ENCODE peak calls at places on chromosomes 6 and 20, in seven cellular contexts. H is HT1080, S is M059J, Y is osteocyte, V is neural crest cell, D is fibroblast of the conjunctiva, C is EL. Z is an unnamed sample.

GRCh38 chr20:63068711-63069367 is 62.1 kb upstream of the BHLHE23 start:
- DNase-seq in Y (no peak), V (no peak), S (no peak), C (no peak), D (no peak), H (no peak), Z (no peak)

GRCh38 chr6:65189344-65189743 is 517.7 kb downstream of the EYS start:
- DNase-seq in D (no peak), C (no peak), S (no peak), H (no peak), Y (no peak), V (no peak), Z (no peak)

GRCh38 chr6:11062715-11063114 is 18.6 kb upstream of the ELOVL2 start:
- DNase-seq in Y (no peak), C (no peak), H (no peak), D (no peak), V (no peak), S (no peak), Z (no peak)

GRCh38 chr20:14055127-14055742 is 59.9 kb downstream of the MACROD2 start:
- DNase-seq in S (peak), D (peak), Y (no peak), H (peak), C (peak), V (peak), Z (peak)

GRCh38 chr6:151961809-151962208 is 154.3 kb downstream of the ESR1 start:
- DNase-seq in Y (no peak), D (no peak), S (peak), C (no peak), H (peak), V (no peak), Z (no peak)

GRCh38 chr20:45545754-45546453 is 1.3 kb downstream of the EPPIN start:
- DNase-seq in C (peak), V (no peak), Y (no peak), H (peak), D (peak), S (peak), Z (peak)

GRCh38 chr6:4861564-4861963 is 85.4 kb downstream of the CDYL start:
- DNase-seq in H (no peak), Y (no peak), D (no peak), V (no peak), C (no peak), S (no peak), Z (no peak)

GRCh38 chr6:143802833-143803565 is 40.1 kb upstream of the LTV1 start:
- DNase-seq in V (no peak), C (no peak), H (peak), D (no peak), Y (no peak), S (no peak), Z (no peak)

GRCh38 chr6:56040271-56040670 is 164.9 kb upstream of the BMP5 start:
- DNase-seq in D (peak), Y (no peak), H (peak), C (peak), V (no peak), S (peak), Z (no peak)

GRCh38 chr6:116265081-116265829 is 11.4 kb upstream of the TSPYL4 start:
- DNase-seq in D (no peak), Y (no peak), C (peak), V (no peak), H (peak), S (peak), Z (no peak)

GRCh38 chr6:55642366-55642765 is 63.4 kb upstream of the HMGCLL1 start:
- DNase-seq in H (no peak), D (no peak), S (no peak), Y (no peak), C (no peak), V (no peak), Z (no peak)

GRCh38 chr6:107030151-107030550 is 2.2 kb downstream of the MTRES1 start:
- DNase-seq in D (no peak), V (no peak), C (no peak), S (peak), Y (no peak), H (peak), Z (no peak)

GRCh38 chr20:48722737-48723191 is 105.0 kb downstream of the PREX1 start:
- DNase-seq in S (peak), Y (peak), V (no peak), D (peak), C (no peak), H (peak), Z (no peak)

GRCh38 chr6:85449818-85450577 is at the start of gene NT5E:
- DNase-seq in Y (peak), C (peak), H (no peak), S (peak), V (peak), D (peak), Z (no peak)

Z was measured in K562.